ENCODE peak calls at places on chromosome 13, in six cellular contexts. V is A549, H is stomach, G is HepG2, F is transverse colon, I is suprapubic skin. T is an unnamed sample.

GRCh38 chr13:92260363-92260762 is 861.9 kb downstream of the GPC5 start:
- DNase-seq in I (no peak), F (no peak), G (no peak), V (no peak), H (no peak), T (no peak)

GRCh38 chr13:112619730-112620639 is 32.0 kb upstream of the TUBGCP3 start:
- DNase-seq in F (no peak), I (no peak), V (peak), H (no peak), G (no peak), T (no peak)

GRCh38 chr13:20702530-20702929 is 969 bp upstream of the IL17D start:
- DNase-seq in H (no peak), V (no peak), I (no peak), G (no peak), F (no peak), T (no peak)

GRCh38 chr13:50923272-50923671 is 13.7 kb downstream of the RNASEH2B start:
- DNase-seq in H (no peak), F (no peak), I (no peak), V (peak), G (no peak), T (no peak)

GRCh38 chr13:98722958-98723357 is 29.5 kb downstream of the SLC15A1 start:
- DNase-seq in I (no peak), F (no peak), H (no peak), V (no peak), G (no peak), T (no peak)

GRCh38 chr13:79401259-79402071 is 4.6 kb downstream of the RBM26 start:
- DNase-seq in G (no peak), I (no peak), F (no peak), H (no peak), V (no peak), T (no peak)

GRCh38 chr13:47256618-47257017 is 359.8 kb upstream of the HTR2A start:
- DNase-seq in H (no peak), I (no peak), G (no peak), V (no peak), F (no peak), T (no peak)

GRCh38 chr13:19587635-19588300 is 26.4 kb upstream of the TPTE2 start:
- DNase-seq in H (no peak), F (no peak), G (peak), V (peak), I (no peak), T (peak)

GRCh38 chr13:50914301-50914700 is 4.7 kb downstream of the RNASEH2B start:
- DNase-seq in V (no peak), F (no peak), G (no peak), H (no peak), I (no peak), T (no peak)

GRCh38 chr13:86585826-86586225 is 786.6 kb upstream of the SLITRK6 start:
- DNase-seq in I (no peak), V (no peak), F (peak), G (no peak), H (no peak), T (peak)

GRCh38 chr13:21964686-21965085 is 293.8 kb downstream of the FGF9 start:
- DNase-seq in V (no peak), H (no peak), G (no peak), I (no peak), F (no peak), T (no peak)

GRCh38 chr13:35690546-35690945 is 214.1 kb upstream of the MAB21L1 start:
- DNase-seq in H (no peak), I (no peak), V (no peak), F (no peak), G (no peak), T (no peak)

GRCh38 chr13:20136781-20137703 is 23.8 kb downstream of the GJA3 start:
- DNase-seq in G (peak), F (peak), I (no peak), H (peak), V (peak), T (no peak)

DNA sequence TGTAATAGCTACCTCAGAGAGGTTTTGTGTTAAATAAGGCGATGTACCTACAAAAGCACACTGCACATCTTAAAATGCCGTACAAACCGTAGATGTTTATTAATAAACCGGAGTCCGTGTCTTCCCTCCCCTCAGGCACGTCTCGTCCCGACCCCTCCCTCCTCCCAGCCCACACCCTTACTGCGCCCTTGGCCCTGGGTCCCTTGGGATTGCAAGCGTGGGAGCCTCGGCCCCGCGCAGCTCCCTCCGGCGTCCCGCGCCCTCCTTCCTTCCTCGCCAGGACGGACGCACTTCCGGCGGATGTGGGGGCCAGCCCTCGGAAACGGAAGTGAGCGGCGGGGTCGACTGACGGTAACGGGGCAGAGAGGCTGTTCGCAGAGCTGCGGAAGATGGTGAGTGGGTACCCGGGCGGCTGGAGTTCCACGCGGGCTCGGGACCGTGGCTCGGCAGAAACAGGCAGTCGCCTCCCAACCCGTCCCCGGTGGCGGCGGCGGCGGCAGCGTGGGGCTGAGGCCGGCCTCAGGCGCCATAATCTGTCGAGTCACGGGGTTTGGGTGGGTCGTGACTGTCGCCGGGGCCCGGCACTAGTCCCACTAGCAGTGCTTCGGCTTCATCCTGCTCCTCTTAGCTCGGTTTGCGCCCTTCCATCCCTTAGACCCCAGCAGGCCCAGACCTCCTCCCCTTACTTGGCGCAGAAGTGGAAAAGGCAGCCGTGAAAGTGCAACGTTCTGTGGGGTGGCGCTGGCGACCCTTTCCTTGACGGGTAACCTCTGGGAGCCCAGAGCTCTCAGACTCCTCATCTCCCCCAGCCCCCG is at the start of gene POMP:
- DNase-seq in F (peak), V (peak), G (peak), I (peak), H (peak), T (peak)
- TF ChIP-seq EP300 in F (peak), V (no peak), G (no peak), I (no peak), H (peak), T (peak)

DNA sequence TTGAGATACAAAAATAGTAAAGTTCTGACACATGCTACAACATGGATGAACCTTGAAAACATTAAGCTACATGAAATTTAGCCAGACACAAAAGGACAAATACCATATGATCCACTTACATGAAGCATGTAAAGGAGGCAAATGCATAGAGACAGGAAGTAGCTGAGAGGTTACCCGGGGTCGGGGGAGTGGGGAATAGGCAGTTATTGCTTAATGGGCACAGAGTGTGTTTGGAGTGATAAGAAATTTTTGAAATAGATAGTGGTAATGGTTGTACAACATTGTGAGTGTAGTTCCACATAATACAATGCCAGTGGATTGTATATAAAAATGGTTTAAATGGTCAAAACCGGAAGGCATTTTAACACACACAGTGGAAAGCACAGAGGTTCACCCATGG is 4.3 kb downstream of the N4BP2L1 start:
- DNase-seq in F (no peak), I (no peak), G (no peak), V (no peak), H (no peak), T (no peak)
- TF ChIP-seq EP300 in F (no peak), I (no peak), G (no peak), V (no peak), H (no peak), T (no peak)

GRCh38 chr13:45885194-45885593 is 33.6 kb upstream of the SIAH3 start:
- DNase-seq in F (no peak), G (no peak), I (no peak), H (no peak), V (no peak), T (no peak)
- TF ChIP-seq EP300 in F (no peak), G (no peak), I (no peak), H (no peak), V (no peak), T (no peak)

GRCh38 chr13:83167203-83167602 is 715.1 kb downstream of the SLITRK1 start:
- DNase-seq in V (no peak), G (no peak), F (no peak), I (no peak), H (no peak), T (no peak)

DNA sequence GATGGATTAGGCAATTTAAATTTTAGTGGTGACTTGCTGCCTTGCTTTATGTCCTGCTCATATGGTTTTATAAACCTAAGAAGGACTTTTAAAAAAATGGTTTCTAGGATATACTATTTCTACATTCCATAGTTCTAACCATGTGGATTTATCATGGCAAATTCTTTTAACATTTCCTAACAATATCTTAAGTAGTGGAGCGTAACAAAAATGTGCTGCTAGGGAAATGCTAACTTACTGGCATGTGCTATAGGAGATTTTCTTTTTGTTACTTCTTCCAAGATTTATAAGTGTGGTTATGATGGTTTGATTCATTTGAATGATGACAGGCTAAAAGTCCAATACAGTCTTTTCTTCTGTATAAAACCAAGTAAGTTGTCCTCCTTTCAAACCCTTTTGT is 713.7 kb downstream of the SLITRK1 start:
- DNase-seq in I (no peak), F (no peak), H (no peak), V (no peak), G (no peak), T (no peak)
- TF ChIP-seq EP300 in I (no peak), F (no peak), H (no peak), V (no peak), G (no peak), T (no peak)

GRCh38 chr13:85520445-85520844 is 278.8 kb downstream of the SLITRK6 start:
- DNase-seq in G (no peak), F (no peak), I (no peak), V (no peak), H (no peak), T (no peak)

GRCh38 chr13:85521586-85521985 is 277.6 kb downstream of the SLITRK6 start:
- DNase-seq in V (no peak), I (no peak), F (no peak), G (no peak), H (no peak), T (no peak)

GRCh38 chr13:85519363-85519762 is 279.9 kb downstream of the SLITRK6 start:
- DNase-seq in G (no peak), V (no peak), H (no peak), I (no peak), F (no peak), T (no peak)
- TF ChIP-seq EP300 in G (no peak), V (no peak), H (no peak), I (no peak), F (no peak), T (no peak)

DNA sequence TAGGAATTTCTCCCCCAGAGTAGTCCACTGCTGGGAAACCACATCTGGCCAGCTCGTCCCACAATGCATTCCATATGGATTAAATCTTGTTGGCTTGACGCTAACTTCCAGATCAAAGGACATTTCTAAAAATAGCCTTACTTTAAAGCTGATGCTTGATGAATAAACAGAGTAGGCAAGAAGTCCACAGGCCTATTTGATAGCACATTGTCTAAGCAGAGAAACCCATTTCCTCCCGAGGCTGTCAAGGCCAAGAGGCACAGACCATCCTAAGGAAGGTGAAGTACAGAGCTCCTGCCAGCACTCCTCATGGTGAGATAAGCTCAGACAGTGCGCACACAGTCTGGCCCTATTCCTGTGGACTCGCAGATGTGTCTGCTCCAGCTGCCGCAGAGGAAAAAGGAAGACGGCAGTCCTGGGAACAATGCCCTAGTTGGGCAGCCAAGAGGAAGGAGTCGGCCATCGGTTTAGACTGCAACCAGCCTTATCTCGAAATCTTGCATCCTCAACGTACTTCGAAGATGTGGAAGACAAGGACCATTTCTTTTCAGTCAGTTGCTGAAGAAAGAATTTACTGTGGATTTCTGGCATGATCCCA is 156.7 kb downstream of the RGCC start:
- DNase-seq in G (peak), I (no peak), F (no peak), H (no peak), V (no peak), T (no peak)
- TF ChIP-seq EP300 in G (no peak), I (no peak), F (no peak), H (no peak), V (no peak), T (peak)

DNA sequence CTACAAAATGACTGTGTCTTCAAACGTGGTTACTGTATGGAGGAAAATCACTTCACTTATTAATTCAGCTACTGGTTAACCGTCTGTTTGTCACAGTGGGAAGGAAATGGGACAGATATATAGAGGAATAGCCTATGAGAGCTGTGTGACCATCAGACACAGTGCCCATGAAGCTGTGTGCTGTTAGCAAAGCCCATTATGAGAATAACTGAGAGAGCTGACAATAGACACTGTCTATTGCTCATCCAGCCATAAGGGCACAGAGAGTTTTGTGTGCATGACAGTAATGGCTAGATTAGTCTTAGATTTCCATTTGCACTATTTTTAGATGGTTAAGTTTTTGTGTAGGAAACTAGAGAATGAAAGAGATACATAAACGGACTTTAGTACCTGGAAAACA is 64.1 kb upstream of the POSTN start:
- DNase-seq in H (no peak), G (no peak), F (no peak), V (no peak), I (no peak), T (no peak)
- TF ChIP-seq EP300 in H (no peak), G (no peak), F (no peak), V (no peak), I (no peak), T (no peak)

DNA sequence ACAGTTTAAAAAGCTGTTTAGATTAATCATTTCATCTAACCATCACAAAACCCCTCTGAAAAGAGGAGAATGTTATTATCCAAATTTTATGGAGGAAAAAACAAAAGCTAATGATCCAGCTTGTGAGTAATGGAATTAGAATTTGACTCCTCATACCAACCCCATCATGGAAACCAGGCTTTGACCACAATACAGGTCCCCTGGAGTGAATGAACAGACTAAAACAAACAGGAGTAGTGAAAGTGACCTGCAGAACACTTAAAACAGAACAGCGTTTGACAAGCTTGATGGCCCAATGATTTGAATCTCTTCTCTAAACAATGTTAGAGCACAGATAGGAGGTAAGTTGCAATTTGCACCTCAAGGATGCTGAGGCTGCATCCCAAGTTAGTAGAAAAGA is 230.0 kb downstream of the DCT start:
- DNase-seq in H (no peak), G (peak), I (no peak), V (no peak), F (no peak), T (no peak)
- TF ChIP-seq EP300 in H (no peak), G (no peak), I (no peak), V (no peak), F (no peak), T (no peak)

DNA sequence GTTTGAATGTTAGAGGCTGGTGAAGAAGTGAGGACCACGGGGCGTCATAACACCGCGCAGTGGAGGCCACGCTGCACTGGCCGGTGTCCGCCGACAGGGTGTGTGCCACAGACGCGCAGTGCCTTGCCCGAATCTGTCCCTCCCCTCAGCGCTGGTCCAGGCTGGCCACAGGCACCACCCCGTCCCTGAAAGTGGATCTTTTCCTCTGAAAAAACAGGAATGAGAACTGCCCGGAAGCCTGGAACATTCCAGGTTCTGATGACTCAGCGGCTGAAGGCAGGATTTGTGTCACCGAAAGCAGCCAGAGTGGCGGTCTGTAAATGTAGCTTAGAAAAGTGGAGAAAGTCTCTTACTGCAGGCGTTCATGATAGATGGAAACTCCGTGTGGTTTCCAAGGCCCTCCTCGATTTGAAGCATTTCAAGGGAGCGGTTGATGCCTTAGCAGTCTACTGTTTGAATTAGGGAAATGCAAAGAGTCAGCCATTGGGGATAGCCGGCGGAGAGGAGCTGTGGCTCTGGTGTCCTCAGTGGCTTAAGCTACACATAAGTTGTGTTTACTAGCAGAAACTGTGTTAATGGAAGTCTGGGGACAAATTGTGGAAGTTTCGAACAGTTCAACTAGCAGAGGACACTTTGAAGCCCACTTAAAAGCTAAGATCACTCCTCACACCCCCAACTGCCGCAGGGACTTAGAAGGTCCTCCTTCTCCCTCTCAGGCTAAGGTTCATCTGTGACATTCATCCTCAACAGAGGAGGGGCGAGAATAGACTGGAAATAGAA is 70.8 kb downstream of the NUFIP1 start:
- DNase-seq in G (peak), F (peak), I (peak), H (peak), V (no peak), T (peak)
- TF ChIP-seq EP300 in G (no peak), F (no peak), I (no peak), H (peak), V (no peak), T (no peak)

GRCh38 chr13:63041640-63042414 is 1626.2 kb upstream of the PCDH20 start:
- DNase-seq in V (no peak), I (no peak), F (no peak), H (no peak), G (no peak), T (no peak)

GRCh38 chr13:63048648-63049047 is 1633.0 kb upstream of the PCDH20 start:
- DNase-seq in G (no peak), I (no peak), H (no peak), V (peak), F (no peak), T (no peak)

GRCh38 chr13:63050287-63050686 is 1634.6 kb upstream of the PCDH20 start:
- DNase-seq in H (no peak), I (no peak), F (no peak), V (no peak), G (no peak), T (no peak)

DNA sequence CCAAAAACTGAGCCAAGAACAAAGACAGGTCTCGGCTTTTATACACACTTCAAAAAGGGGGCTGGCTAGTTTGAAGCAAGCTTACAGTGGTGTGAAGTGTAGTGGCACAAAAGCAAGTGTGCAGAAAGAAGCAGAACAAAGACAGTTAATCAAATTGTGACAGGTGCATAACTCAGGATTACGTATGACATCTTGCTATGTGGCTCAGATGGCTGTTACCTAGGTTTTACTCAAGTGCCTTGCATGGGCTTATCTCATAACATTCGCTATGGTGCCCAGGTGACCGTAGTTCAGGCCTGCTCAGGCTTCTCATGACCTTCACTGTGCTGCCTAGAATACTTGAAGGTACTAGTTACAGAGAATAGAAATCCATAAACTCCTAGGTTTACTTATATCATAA is 1629.0 kb upstream of the PCDH20 start:
- DNase-seq in H (no peak), G (no peak), F (no peak), I (no peak), V (no peak), T (no peak)
- TF ChIP-seq EP300 in H (no peak), G (no peak), F (no peak), I (no peak), V (no peak), T (no peak)

T was measured in tibial nerve.